ENCODE peak calls at places on chromosomes 2 and 18, in six cellular contexts. C is right cardiac atrium, O is OCI-LY7, N is DND-41, H is neuronal stem cell, A is SJSA1. K is an unnamed sample.

GRCh38 chr18:10041180-10041579 is 127.4 kb downstream of the VAPA start:
- DNase-seq in O (no peak), H (no peak), N (no peak), A (no peak), C (peak; percentile 71), K (no peak)

GRCh38 chr2:186751790-186752189 is 57.9 kb downstream of the FAM171B start:
- DNase-seq in O (no peak), N (no peak), A (no peak), H (no peak), C (no peak), K (no peak)

GRCh38 chr18:67104700-67105284 is 411.7 kb downstream of the DSEL start:
- DNase-seq in C (peak; percentile 43), A (peak; percentile 43), N (peak; percentile 16), O (peak; percentile 1), H (peak; percentile 49), K (peak; percentile 80)

GRCh38 chr2:207086136-207086535 is 79.6 kb downstream of the KLF7 start:
- DNase-seq in N (no peak), C (peak; percentile 29), H (no peak), O (no peak), A (no peak), K (no peak)

GRCh38 chr2:31287681-31288080 is 53.7 kb downstream of the EHD3 start:
- DNase-seq in H (no peak), A (peak; percentile 81), O (no peak), N (no peak), C (no peak), K (no peak)

GRCh38 chr2:102618452-102619413 is 620 bp upstream of the SLC9A2 start:
- DNase-seq in A (no peak), N (no peak), H (peak; percentile 47), C (peak; percentile 45), O (no peak), K (no peak)

GRCh38 chr2:234145057-234145456 is 94.6 kb downstream of the SPP2 start:
- DNase-seq in A (no peak), N (no peak), H (no peak), C (no peak), O (no peak), K (no peak)

GRCh38 chr2:232339121-232340081 is 39.1 kb upstream of the ALPP start:
- DNase-seq in A (no peak), O (no peak), C (no peak), H (no peak), N (no peak), K (no peak)

GRCh38 chr18:712401-713134 is at the start of gene ENOSF1:
- DNase-seq in O (peak; percentile 78), H (peak; percentile 65), A (peak; percentile 84), C (peak; percentile 94), N (peak; percentile 62), K (peak; percentile 90)

GRCh38 chr18:62332964-62333695 is 8.0 kb downstream of the TNFRSF11A start:
- DNase-seq in N (no peak), A (no peak), H (no peak), O (no peak), C (no peak), K (no peak)
- H3K4me1 ChIP-seq in N (no peaks in the 10 kb centered on the region), A (no peaks in the 10 kb centered on the region), H (no peaks in the 10 kb centered on the region), O (no peaks in the 10 kb centered on the region), C (peaks cover 3% of the 10 kb centered on the region), K (peaks cover 11% of the 10 kb centered on the region)

DNA sequence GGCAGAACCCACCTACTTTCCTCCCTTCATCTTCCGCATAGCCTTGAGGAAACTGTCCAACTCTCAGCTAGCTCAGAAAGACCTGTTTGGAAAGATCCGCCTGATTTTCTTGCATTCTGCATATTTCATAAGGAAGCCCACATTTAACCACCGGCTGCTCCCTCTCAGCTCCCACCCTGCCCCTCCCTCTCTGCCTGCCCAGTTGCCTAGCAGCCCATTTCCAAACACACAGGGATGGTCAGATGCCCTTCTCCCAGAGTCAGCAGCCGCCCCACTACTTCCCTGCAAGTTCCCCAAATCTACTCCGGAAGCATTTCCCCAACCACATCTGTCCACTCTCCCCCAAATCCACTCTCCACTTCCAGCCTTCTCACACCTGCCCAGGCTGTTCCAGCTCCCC is 96.0 kb downstream of the TNS1 start:
- DNase-seq in H (no peak), O (no peak), C (peak; percentile 81), A (no peak), N (no peak), K (no peak)
- H3K4me1 ChIP-seq in H (no peaks in the 10 kb centered on the region), O (no peaks in the 10 kb centered on the region), C (peaks cover 75% of the 10 kb centered on the region), A (peaks cover 17% of the 10 kb centered on the region), N (no peaks in the 10 kb centered on the region), K (no peaks in the 10 kb centered on the region)

DNA sequence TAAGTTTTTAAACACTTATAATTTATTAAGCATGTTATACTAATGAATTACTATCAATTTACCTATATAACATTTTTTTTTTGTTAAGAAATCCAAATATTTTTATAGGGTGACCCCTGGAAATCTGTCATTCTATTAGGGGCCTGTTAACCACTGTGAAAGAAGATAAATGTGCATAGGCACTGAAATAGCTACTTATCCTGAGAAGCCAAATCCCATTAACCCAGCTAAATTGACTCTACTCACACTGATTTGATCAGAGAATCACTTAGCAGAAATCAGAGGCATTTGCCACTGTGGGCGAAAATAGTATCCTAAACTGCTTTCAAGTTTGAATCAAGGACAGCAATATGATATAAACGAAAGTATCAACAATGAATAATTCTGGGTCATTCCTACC is 90.0 kb upstream of the GULP1 start:
- DNase-seq in C (no peak), N (no peak), O (no peak), A (no peak), H (no peak), K (no peak)
- H3K4me1 ChIP-seq in C (no peaks in the 10 kb centered on the region), N (no peaks in the 10 kb centered on the region), O (no peaks in the 10 kb centered on the region), A (peaks cover 8% of the 10 kb centered on the region), H (no peaks in the 10 kb centered on the region), K (peaks cover 8% of the 10 kb centered on the region)

DNA sequence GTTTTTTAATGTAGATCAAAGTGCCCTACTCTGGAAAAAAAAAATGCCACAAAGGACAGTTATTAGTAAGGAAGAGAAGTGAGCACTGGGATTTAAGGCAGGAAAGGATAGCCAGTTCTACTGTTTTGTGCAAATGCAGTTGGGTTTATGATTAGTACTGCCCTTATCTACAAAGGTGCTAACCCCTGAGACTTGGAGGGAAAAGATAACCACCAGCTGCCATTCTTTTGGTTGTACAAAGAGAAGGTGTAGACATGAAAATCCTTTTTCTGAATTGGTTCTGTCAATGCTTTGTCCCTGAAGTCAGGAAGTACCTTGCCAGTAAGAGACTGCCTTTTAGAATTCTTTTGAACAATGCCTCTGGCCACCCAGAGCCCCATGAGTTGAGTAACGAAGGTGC is 11.3 kb downstream of the APLF start:
- DNase-seq in N (no peak), C (no peak), O (no peak), A (no peak), H (no peak), K (no peak)
- H3K4me1 ChIP-seq in N (no peaks in the 10 kb centered on the region), C (no peaks in the 10 kb centered on the region), O (no peaks in the 10 kb centered on the region), A (no peaks in the 10 kb centered on the region), H (no peaks in the 10 kb centered on the region), K (no peaks in the 10 kb centered on the region)